ENCODE peak calls at places on chromosomes 6 and 20, in six cellular contexts. M, V, N, Q, J and T are unnamed samples.

GRCh38 chr6:159961523-159961922 is 7.4 kb upstream of the IGF2R start:
- DNase-seq in M (no peak), V (no peak), N (no peak), Q (no peak), J (no peak), T (no peak)

GRCh38 chr20:40173877-40174276 is 515.2 kb downstream of the MAFB start:
- DNase-seq in M (no peak), V (no peak), N (no peak), Q (no peak), J (no peak), T (no peak)

GRCh38 chr6:89350281-89351037 is 2.1 kb downstream of the UBE2J1 start:
- DNase-seq in M (no peak), V (no peak), N (peak), Q (no peak), J (no peak), T (no peak)

GRCh38 chr6:120498711-120499110 is 835.6 kb downstream of the TBC1D32 start:
- DNase-seq in M (no peak), V (no peak), N (no peak), Q (no peak), J (no peak), T (no peak)

GRCh38 chr6:7446056-7446455 is 56.4 kb downstream of the RIOK1 start:
- DNase-seq in M (no peak), V (no peak), N (no peak), Q (no peak), J (peak), T (no peak)

GRCh38 chr6:121826156-121826810 is 390.8 kb downstream of the GJA1 start:
- DNase-seq in M (no peak), V (peak), N (no peak), Q (peak), J (no peak), T (no peak)

GRCh38 chr20:39777610-39778009 is 815.5 kb downstream of the DHX35 start:
- DNase-seq in M (no peak), V (no peak), N (no peak), Q (no peak), J (no peak), T (no peak)

GRCh38 chr6:90101403-90101802 is 195.2 kb downstream of the BACH2 start:
- DNase-seq in M (no peak), V (no peak), N (no peak), Q (no peak), J (no peak), T (no peak)

GRCh38 chr6:17994019-17994418 is 6.6 kb upstream of the KIF13A start:
- DNase-seq in M (no peak), V (peak), N (no peak), Q (no peak), J (no peak), T (no peak)

GRCh38 chr6:33595001-33595846 is 15.1 kb upstream of the BAK1 start:
- DNase-seq in M (no peak), V (peak), N (no peak), Q (no peak), J (no peak), T (no peak)

GRCh38 chr6:157068691-157069228 is 254.6 kb downstream of the TMEM242 start:
- DNase-seq in M (no peak), V (no peak), N (peak), Q (no peak), J (no peak), T (no peak)

GRCh38 chr6:26026833-26027490 is 60.3 kb upstream of the HFE start:
- DNase-seq in M (peak), V (peak), N (peak), Q (peak), J (peak), T (peak)

GRCh38 chr6:48541669-48542068 is 430.7 kb upstream of the PTCHD4 start:
- DNase-seq in M (no peak), V (no peak), N (no peak), Q (no peak), J (no peak), T (no peak)

GRCh38 chr6:142857609-142858195 is 87.3 kb downstream of the HIVEP2 start:
- DNase-seq in M (no peak), V (no peak), N (no peak), Q (no peak), J (no peak), T (no peak)

GRCh38 chr6:110822248-110822647 is 7.0 kb upstream of the CDK19 start:
- DNase-seq in M (no peak), V (peak), N (no peak), Q (no peak), J (no peak), T (no peak)

GRCh38 chr6:1608222-1608975 is 1.3 kb upstream of the FOXC1 start:
- DNase-seq in M (no peak), V (peak), N (peak), Q (no peak), J (no peak), T (no peak)

GRCh38 chr6:163165922-163166321 is 248.6 kb upstream of the QKI start:
- DNase-seq in M (no peak), V (no peak), N (no peak), Q (no peak), J (no peak), T (no peak)

DNA sequence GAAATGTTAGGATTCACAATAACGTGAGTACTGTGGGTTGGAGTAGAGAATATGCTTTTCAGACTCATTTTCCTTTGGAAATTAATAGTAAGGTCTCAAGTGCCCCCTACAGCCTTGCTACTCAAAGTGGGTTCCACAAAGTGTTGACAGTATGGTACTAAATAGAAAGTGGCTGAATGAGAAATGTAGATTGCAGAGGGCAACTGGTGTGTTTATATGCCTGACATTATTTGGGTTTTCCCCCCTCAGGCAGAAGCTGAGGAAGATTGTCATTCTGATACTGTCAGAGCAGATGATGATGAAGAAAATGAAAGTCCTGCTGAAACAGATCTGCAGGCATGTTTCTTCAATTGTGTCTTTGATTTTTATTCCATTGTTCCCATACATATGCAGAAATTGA is 5.6 kb downstream of the FBXO9 start:
- DNase-seq in M (no peak), V (peak), N (peak), Q (no peak), J (no peak), T (no peak)
- TF ChIP-seq CTCF in M (no peak), V (no peak), N (no peak), Q (peak), J (no peak), T (no peak)

GRCh38 chr6:92125681-92126080 is 1293.7 kb downstream of the EPHA7 start:
- DNase-seq in M (no peak), V (no peak), N (no peak), Q (no peak), J (no peak), T (no peak)

GRCh38 chr6:92121228-92121627 is 1298.1 kb downstream of the EPHA7 start:
- DNase-seq in M (no peak), V (no peak), N (no peak), Q (no peak), J (no peak), T (no peak)

GRCh38 chr6:92126088-92126487 is 1293.3 kb downstream of the EPHA7 start:
- DNase-seq in M (no peak), V (no peak), N (no peak), Q (no peak), J (no peak), T (no peak)

GRCh38 chr6:92124126-92124525 is 1295.2 kb downstream of the EPHA7 start:
- DNase-seq in M (no peak), V (peak), N (no peak), Q (no peak), J (no peak), T (no peak)

DNA sequence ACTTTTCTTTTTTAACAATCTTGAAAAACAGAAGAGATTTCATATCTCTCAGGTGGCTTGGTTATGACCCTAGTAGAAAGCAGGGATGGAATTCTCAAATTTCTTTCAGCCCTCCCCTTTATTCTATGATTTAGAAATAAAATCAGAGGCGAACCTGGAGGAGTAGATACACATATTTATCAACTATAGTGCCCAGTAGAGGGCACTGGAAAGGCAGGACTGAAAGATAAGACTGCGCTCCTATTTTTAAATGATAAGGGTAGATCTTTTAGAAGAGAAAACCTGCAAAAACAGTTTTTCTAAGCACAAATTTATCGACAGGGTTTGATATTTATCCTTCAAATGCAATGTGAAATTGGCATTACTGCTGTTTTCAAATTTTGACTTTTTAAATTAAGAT is 1296.6 kb downstream of the EPHA7 start:
- DNase-seq in M (no peak), V (peak), N (no peak), Q (no peak), J (no peak), T (no peak)
- TF ChIP-seq CTCF in M (no peak), V (peak), N (peak), Q (peak), J (no peak), T (no peak)

GRCh38 chr6:100504786-100505737 is 40.3 kb upstream of the SIM1 start:
- DNase-seq in M (no peak), V (peak), N (no peak), Q (peak), J (no peak), T (peak)
- TF ChIP-seq CTCF in M (no peak), V (no peak), N (no peak), Q (peak), J (no peak), T (no peak)

DNA sequence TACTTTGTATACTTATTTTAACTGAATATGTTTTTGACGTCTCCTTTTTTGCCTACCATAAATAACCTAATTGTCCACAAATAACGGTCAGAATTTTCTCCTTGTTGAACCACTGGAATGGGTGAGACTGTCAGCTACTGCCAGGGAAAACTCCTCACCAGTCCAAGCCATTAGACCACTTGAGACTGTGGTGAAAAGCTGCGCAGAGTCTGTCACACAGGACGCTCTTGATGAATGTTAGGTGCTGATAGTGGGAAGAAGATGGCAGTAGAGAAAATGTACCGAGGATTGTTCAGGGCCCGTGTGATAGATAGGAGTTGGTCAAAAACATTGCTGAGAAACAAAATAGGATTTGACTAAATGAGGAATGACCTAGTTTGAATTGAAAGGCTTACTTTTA is 75.6 kb upstream of the KIF25 start:
- DNase-seq in M (no peak), V (no peak), N (no peak), Q (no peak), J (no peak), T (no peak)
- TF ChIP-seq CTCF in M (no peak), V (no peak), N (no peak), Q (no peak), J (no peak), T (no peak)

GRCh38 chr20:37871751-37872150 is 31.2 kb upstream of the VSTM2L start:
- DNase-seq in M (no peak), V (no peak), N (no peak), Q (no peak), J (no peak), T (no peak)
- TF ChIP-seq CTCF in M (no peak), V (no peak), N (no peak), Q (no peak), J (no peak), T (no peak)

GRCh38 chr20:10530883-10531282 is 95.8 kb downstream of the SLX4IP start:
- DNase-seq in M (no peak), V (no peak), N (no peak), Q (no peak), J (no peak), T (no peak)

GRCh38 chr20:10536531-10536930 is 101.4 kb downstream of the SLX4IP start:
- DNase-seq in M (no peak), V (peak), N (no peak), Q (no peak), J (no peak), T (peak)

GRCh38 chr20:10531848-10532247 is 96.7 kb downstream of the SLX4IP start:
- DNase-seq in M (no peak), V (peak), N (no peak), Q (no peak), J (no peak), T (no peak)

GRCh38 chr20:10527781-10528180 is 92.7 kb downstream of the SLX4IP start:
- DNase-seq in M (no peak), V (no peak), N (no peak), Q (no peak), J (no peak), T (no peak)

GRCh38 chr20:10532351-10532750 is 97.2 kb downstream of the SLX4IP start:
- DNase-seq in M (no peak), V (no peak), N (no peak), Q (no peak), J (no peak), T (no peak)
- TF ChIP-seq CTCF in M (no peak), V (no peak), N (no peak), Q (no peak), J (no peak), T (no peak)

DNA sequence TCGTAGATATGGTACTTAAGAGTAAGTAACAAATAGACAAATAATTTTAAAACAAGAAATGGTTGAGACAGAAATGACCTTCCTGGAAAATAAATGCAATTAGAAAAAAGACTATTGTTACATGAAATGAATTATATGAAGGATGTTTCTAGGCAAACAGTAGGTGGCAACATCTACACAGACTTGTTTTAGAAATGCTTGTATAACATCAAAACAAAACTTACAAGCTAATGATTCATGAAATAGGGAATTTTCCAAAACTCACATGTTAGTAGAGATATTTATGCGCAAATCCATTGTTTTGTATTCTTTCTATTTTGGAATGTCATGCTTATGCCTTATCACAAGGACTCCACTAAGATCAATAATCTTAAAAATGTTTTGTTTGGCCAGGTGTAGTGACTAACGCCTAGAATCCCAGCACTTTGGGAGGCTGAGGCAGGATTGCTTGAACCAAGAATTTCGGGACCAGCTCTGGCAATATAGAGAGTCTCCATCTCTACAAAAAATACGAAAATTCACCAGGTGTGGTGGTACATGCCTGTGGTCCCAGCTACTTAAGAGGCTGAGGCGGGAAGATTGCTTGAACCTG is 32.3 kb upstream of the LGSN start:
- DNase-seq in M (no peak), V (peak), N (peak), Q (peak), J (no peak), T (peak)
- TF ChIP-seq CTCF in M (peak), V (peak), N (peak), Q (peak), J (no peak), T (peak)